ENCODE peak calls at places on chromosomes 4 and X, in seven cellular contexts. R is epithelial cell of proximal tubule, M is adrenal gland, O is iPS-NIHi11, C is RPMI7951, V is heart right ventricle, J is HEK293T. Q is an unnamed sample.

GRCh38 chr4:184475096-184475461 is 729 bp upstream of the IRF2 start:
- DNase-seq in R (no peak), M (peak; percentile 52), O (peak; percentile 42), C (peak; percentile 47), V (peak; percentile 50), J (peak; percentile 12), Q (no peak)

GRCh38 chr4:161121451-161121850 is 1042.3 kb downstream of the FSTL5 start:
- DNase-seq in R (no peak), M (no peak), O (no peak), C (peak; percentile 6), V (no peak), J (no peak), Q (no peak)

GRCh38 chrX:34624416-34624815 is 32.7 kb downstream of the TMEM47 start:
- DNase-seq in R (no peak), M (no peak), O (no peak), C (peak; percentile 11), V (no peak), J (no peak), Q (no peak)

GRCh38 chrX:53550756-53551463 is 116.7 kb upstream of the HSD17B10 start:
- DNase-seq in R (no peak), M (no peak), O (no peak), C (no peak), V (no peak), J (no peak), Q (no peak)

GRCh38 chr4:6568148-6568547 is 6.8 kb upstream of the MAN2B2 start:
- DNase-seq in R (no peak), M (no peak), O (no peak), C (no peak), V (no peak), J (no peak), Q (no peak)

GRCh38 chr4:27079056-27079455 is 218.4 kb downstream of the STIM2 start:
- DNase-seq in R (no peak), M (no peak), O (no peak), C (no peak), V (no peak), J (no peak), Q (no peak)

GRCh38 chrX:65595460-65595876 is 60.9 kb upstream of the LAS1L start:
- DNase-seq in R (peak; percentile 52), M (peak; percentile 90), O (peak; percentile 81), C (peak; percentile 91), V (peak; percentile 95), J (peak; percentile 80), Q (peak; percentile 95)

GRCh38 chr4:52588097-52588496 is 71.0 kb downstream of the USP46 start:
- DNase-seq in R (no peak), M (peak; percentile 26), O (peak; percentile 69), C (peak; percentile 21), V (peak; percentile 51), J (peak; percentile 53), Q (peak; percentile 52)

GRCh38 chr4:106305435-106306055 is 10.5 kb downstream of the TBCK start:
- DNase-seq in R (no peak), M (no peak), O (no peak), C (no peak), V (no peak), J (no peak), Q (no peak)

GRCh38 chr4:127870688-127871087 is 10.0 kb upstream of the PLK4 start:
- DNase-seq in R (no peak), M (peak; percentile 82), O (no peak), C (peak; percentile 95), V (peak; percentile 39), J (no peak), Q (no peak)

GRCh38 chrX:24260827-24261550 is 52.9 kb downstream of the SUPT20HL2 start:
- DNase-seq in R (no peak), M (peak; percentile 49), O (no peak), C (peak; percentile 51), V (peak; percentile 27), J (no peak), Q (peak; percentile 44)

GRCh38 chr4:15961778-15962510 is 1.0 kb downstream of the FGFBP2 start:
- DNase-seq in R (no peak), M (no peak), O (no peak), C (no peak), V (no peak), J (no peak), Q (no peak)

GRCh38 chrX:38347136-38347535 is 5.3 kb upstream of the OTC start:
- DNase-seq in R (peak; percentile 71), M (no peak), O (peak; percentile 7), C (peak; percentile 75), V (peak; percentile 7), J (no peak), Q (no peak)

GRCh38 chrX:129980043-129980442 is 2.4 kb upstream of the BCORL1 start:
- DNase-seq in R (no peak), M (peak; percentile 35), O (no peak), C (no peak), V (peak; percentile 32), J (no peak), Q (peak; percentile 61)

GRCh38 chr4:41887821-41888699 is 47.2 kb upstream of the TMEM33 start:
- DNase-seq in R (no peak), M (peak; percentile 29), O (peak; percentile 27), C (peak; percentile 22), V (no peak), J (peak; percentile 25), Q (peak; percentile 71)

GRCh38 chr4:94349193-94349592 is 6.6 kb upstream of the HPGDS start:
- DNase-seq in R (no peak), M (no peak), O (no peak), C (peak; percentile 31), V (no peak), J (no peak), Q (no peak)

GRCh38 chr4:183333983-183334382 is 11.8 kb upstream of the CLDN24 start:
- DNase-seq in R (no peak), M (no peak), O (no peak), C (peak; percentile 68), V (no peak), J (no peak), Q (no peak)

GRCh38 chr4:101711590-101712255 is 78.8 kb upstream of the BANK1 start:
- DNase-seq in R (no peak), M (no peak), O (no peak), C (no peak), V (no peak), J (no peak), Q (no peak)

GRCh38 chr4:55458611-55459010 is 62.9 kb downstream of the TMEM165 start:
- DNase-seq in R (no peak), M (no peak), O (no peak), C (no peak), V (no peak), J (no peak), Q (no peak)

GRCh38 chr4:187668683-187669082 is 326.9 kb upstream of the ZFP42 start:
- DNase-seq in R (no peak), M (no peak), O (no peak), C (no peak), V (no peak), J (no peak), Q (no peak)

GRCh38 chrX:129556806-129557315 is 16.8 kb downstream of the OCRL start:
- DNase-seq in R (no peak), M (no peak), O (no peak), C (no peak), V (no peak), J (no peak), Q (no peak)

GRCh38 chr4:39750216-39750615 is 52.3 kb downstream of the UBE2K start:
- DNase-seq in R (no peak), M (no peak), O (no peak), C (no peak), V (no peak), J (no peak), Q (no peak)

GRCh38 chr4:48016141-48017107 is at the start of the genes CNGA1 and NIPAL1:
- DNase-seq in R (no peak), M (peak; percentile 62), O (peak; percentile 99), C (peak; percentile 78), V (peak; percentile 50), J (peak; percentile 78), Q (peak; percentile 93)

GRCh38 chrX:106898462-106898861 is 4.7 kb downstream of the RIPPLY1 start:
- DNase-seq in R (no peak), M (peak; percentile 45), O (peak; percentile 47), C (peak; percentile 47), V (no peak), J (peak; percentile 67), Q (peak; percentile 70)

GRCh38 chr4:7132730-7133582 is 59.4 kb upstream of the SORCS2 start:
- DNase-seq in R (no peak), M (no peak), O (no peak), C (peak; percentile 32), V (no peak), J (no peak), Q (no peak)

GRCh38 chrX:44291468-44292116 is 51.9 kb downstream of the EFHC2 start:
- DNase-seq in R (peak; percentile 13), M (no peak), O (no peak), C (no peak), V (no peak), J (no peak), Q (peak; percentile 7)

GRCh38 chrX:545488-545887 is 85.1 kb upstream of the SHOX start:
- DNase-seq in R (no peak), M (no peak), O (no peak), C (peak; percentile 82), V (no peak), J (no peak), Q (no peak)

GRCh38 chrX:35166023-35166422 is 223.4 kb downstream of the FAM47B start:
- DNase-seq in R (peak; percentile 59), M (no peak), O (no peak), C (no peak), V (no peak), J (no peak), Q (peak; percentile 34)